ENCODE peak calls at places on chromosome 13, in seven cellular contexts. One of them, this sample, is unnamed.

GRCh38 chr13:105165449-105166125 is 1369.9 kb downstream of the EFNB2 start:
- DNase-seq in GM13976: no peak
- DNase-seq in CD8-positive, alpha-beta T cell: no peak
- DNase-seq in lung: peak
- DNase-seq in keratinocyte: no peak
- DNase-seq in foreskin fibroblast: no peak
- DNase-seq in IMR-90: no peak
- DNase-seq in this sample: no peak

GRCh38 chr13:73177017-73177416 is 118.2 kb downstream of the KLF5 start:
- DNase-seq in CD8-positive, alpha-beta T cell: no peak
- DNase-seq in GM13976: no peak
- DNase-seq in IMR-90: no peak
- DNase-seq in lung: no peak
- DNase-seq in keratinocyte: no peak
- DNase-seq in foreskin fibroblast: no peak
- DNase-seq in this sample: no peak

GRCh38 chr13:109397285-109397684 is 389.1 kb downstream of the IRS2 start:
- DNase-seq in GM13976: no peak
- DNase-seq in IMR-90: no peak
- DNase-seq in lung: no peak
- DNase-seq in foreskin fibroblast: no peak
- DNase-seq in CD8-positive, alpha-beta T cell: no peak
- DNase-seq in keratinocyte: no peak
- DNase-seq in this sample: no peak

GRCh38 chr13:102355251-102355650 is 46.6 kb downstream of the FGF14 start:
- DNase-seq in CD8-positive, alpha-beta T cell: no peak
- DNase-seq in IMR-90: no peak
- DNase-seq in lung: no peak
- DNase-seq in keratinocyte: no peak
- DNase-seq in GM13976: no peak
- DNase-seq in foreskin fibroblast: no peak
- DNase-seq in this sample: no peak

GRCh38 chr13:48828962-48829405 is 146.7 kb upstream of the FNDC3A start:
- DNase-seq in GM13976: no peak
- DNase-seq in keratinocyte: no peak
- DNase-seq in foreskin fibroblast: no peak
- DNase-seq in lung: no peak
- DNase-seq in IMR-90: peak
- DNase-seq in CD8-positive, alpha-beta T cell: no peak
- DNase-seq in this sample: no peak

GRCh38 chr13:87255394-87255793 is 415.8 kb upstream of the SLITRK5 start:
- DNase-seq in keratinocyte: no peak
- DNase-seq in foreskin fibroblast: no peak
- DNase-seq in IMR-90: no peak
- DNase-seq in GM13976: no peak
- DNase-seq in lung: no peak
- DNase-seq in CD8-positive, alpha-beta T cell: no peak
- DNase-seq in this sample: no peak

GRCh38 chr13:27524981-27525975 is 74.9 kb upstream of the MTIF3 start:
- DNase-seq in lung: no peak
- DNase-seq in CD8-positive, alpha-beta T cell: no peak
- DNase-seq in foreskin fibroblast: no peak
- DNase-seq in keratinocyte: no peak
- DNase-seq in GM13976: no peak
- DNase-seq in IMR-90: no peak
- DNase-seq in this sample: no peak

GRCh38 chr13:51311957-51312520 is 27.5 kb upstream of the SERPINE3 start:
- DNase-seq in lung: no peak
- DNase-seq in IMR-90: no peak
- DNase-seq in CD8-positive, alpha-beta T cell: no peak
- DNase-seq in foreskin fibroblast: no peak
- DNase-seq in GM13976: no peak
- DNase-seq in keratinocyte: no peak
- DNase-seq in this sample: no peak

GRCh38 chr13:110237895-110238294 is 69.1 kb downstream of the COL4A1 start:
- DNase-seq in keratinocyte: no peak
- DNase-seq in IMR-90: no peak
- DNase-seq in lung: no peak
- DNase-seq in GM13976: no peak
- DNase-seq in CD8-positive, alpha-beta T cell: no peak
- DNase-seq in foreskin fibroblast: no peak
- DNase-seq in this sample: no peak

GRCh38 chr13:54682184-54682583 is 1653.6 kb downstream of the OLFM4 start:
- DNase-seq in IMR-90: no peak
- DNase-seq in keratinocyte: no peak
- DNase-seq in GM13976: no peak
- DNase-seq in lung: no peak
- DNase-seq in foreskin fibroblast: no peak
- DNase-seq in CD8-positive, alpha-beta T cell: no peak
- DNase-seq in this sample: no peak

GRCh38 chr13:94674609-94675348 is 37.6 kb downstream of the SOX21 start:
- DNase-seq in keratinocyte: peak
- DNase-seq in lung: peak
- DNase-seq in GM13976: peak
- DNase-seq in CD8-positive, alpha-beta T cell: peak
- DNase-seq in IMR-90: peak
- DNase-seq in foreskin fibroblast: peak
- DNase-seq in this sample: peak

GRCh38 chr13:87671824-87672603 is 843 bp downstream of the SLITRK5 start:
- DNase-seq in foreskin fibroblast: no peak
- DNase-seq in IMR-90: no peak
- DNase-seq in CD8-positive, alpha-beta T cell: no peak
- DNase-seq in GM13976: peak
- DNase-seq in keratinocyte: no peak
- DNase-seq in lung: no peak
- DNase-seq in this sample: no peak

GRCh38 chr13:106443625-106444024 is 91.8 kb downstream of the EFNB2 start:
- DNase-seq in keratinocyte: no peak
- DNase-seq in lung: no peak
- DNase-seq in IMR-90: no peak
- DNase-seq in foreskin fibroblast: no peak
- DNase-seq in GM13976: no peak
- DNase-seq in CD8-positive, alpha-beta T cell: no peak
- DNase-seq in this sample: no peak

GRCh38 chr13:80215368-80215767 is 125.6 kb downstream of the SPRY2 start:
- DNase-seq in lung: no peak
- DNase-seq in CD8-positive, alpha-beta T cell: no peak
- DNase-seq in GM13976: no peak
- DNase-seq in keratinocyte: no peak
- DNase-seq in IMR-90: peak
- DNase-seq in foreskin fibroblast: no peak
- DNase-seq in this sample: no peak

GRCh38 chr13:80214521-80214941 is 126.4 kb downstream of the SPRY2 start:
- DNase-seq in GM13976: no peak
- DNase-seq in lung: no peak
- DNase-seq in CD8-positive, alpha-beta T cell: no peak
- DNase-seq in IMR-90: peak
- DNase-seq in keratinocyte: no peak
- DNase-seq in foreskin fibroblast: peak
- DNase-seq in this sample: no peak

GRCh38 chr13:80213201-80213600 is 127.7 kb downstream of the SPRY2 start:
- DNase-seq in IMR-90: no peak
- DNase-seq in keratinocyte: no peak
- DNase-seq in foreskin fibroblast: no peak
- DNase-seq in GM13976: no peak
- DNase-seq in CD8-positive, alpha-beta T cell: no peak
- DNase-seq in lung: no peak
- DNase-seq in this sample: no peak

GRCh38 chr13:80214050-80214449 is 126.9 kb downstream of the SPRY2 start:
- DNase-seq in GM13976: no peak
- DNase-seq in foreskin fibroblast: no peak
- DNase-seq in keratinocyte: no peak
- DNase-seq in lung: no peak
- DNase-seq in IMR-90: no peak
- DNase-seq in CD8-positive, alpha-beta T cell: no peak
- DNase-seq in this sample: no peak

DNA sequence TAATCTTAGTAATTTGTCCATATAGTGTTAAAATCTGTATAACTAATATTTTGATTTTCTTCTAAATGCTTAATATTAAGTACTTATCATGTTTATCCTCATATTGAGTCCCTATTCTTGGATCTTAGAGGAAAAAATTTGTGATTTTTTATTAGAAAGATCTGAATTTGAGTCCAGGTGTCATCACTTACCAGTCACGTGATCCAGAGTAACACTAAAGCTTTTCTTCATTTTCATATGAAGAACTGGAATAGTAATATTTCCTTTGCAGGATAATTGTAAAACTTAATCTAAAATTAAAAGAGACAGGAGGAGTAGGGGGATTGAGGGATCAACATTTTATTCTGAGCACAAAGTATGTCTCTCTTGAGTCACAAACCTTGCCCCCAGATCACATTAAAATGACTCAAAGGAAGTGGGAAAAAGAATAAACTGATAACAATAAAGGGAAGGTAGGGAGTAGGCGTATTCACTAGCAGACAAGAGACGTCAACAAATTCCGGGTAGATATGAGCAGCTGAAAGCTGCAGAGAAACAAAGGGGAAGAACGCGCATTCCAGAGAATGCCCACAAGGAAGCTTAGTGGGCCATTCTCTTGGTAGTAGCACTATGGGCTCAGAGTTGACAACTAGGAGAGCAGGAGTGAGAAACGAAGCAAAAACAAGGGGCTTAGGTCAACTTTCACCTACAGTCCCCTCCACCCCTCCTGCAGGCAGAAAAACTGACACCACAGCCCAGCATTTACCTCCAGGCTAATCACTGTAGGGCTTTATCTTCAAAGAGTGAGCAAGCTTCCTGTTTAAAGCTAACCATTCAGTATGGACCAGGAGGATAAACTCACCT is 123.1 kb downstream of the SPRY2 start:
- DNase-seq in foreskin fibroblast: no peak
- DNase-seq in CD8-positive, alpha-beta T cell: no peak
- DNase-seq in IMR-90: peak
- DNase-seq in lung: no peak
- DNase-seq in GM13976: no peak
- DNase-seq in keratinocyte: no peak
- DNase-seq in this sample: no peak
- TF ChIP-seq CTCF in foreskin fibroblast: no peak
- TF ChIP-seq CTCF in CD8-positive, alpha-beta T cell: no peak
- TF ChIP-seq CTCF in IMR-90: no peak
- TF ChIP-seq CTCF in lung: no peak
- TF ChIP-seq CTCF in GM13976: no peak
- TF ChIP-seq CTCF in keratinocyte: no peak
- TF ChIP-seq CTCF in this sample: no peak

DNA sequence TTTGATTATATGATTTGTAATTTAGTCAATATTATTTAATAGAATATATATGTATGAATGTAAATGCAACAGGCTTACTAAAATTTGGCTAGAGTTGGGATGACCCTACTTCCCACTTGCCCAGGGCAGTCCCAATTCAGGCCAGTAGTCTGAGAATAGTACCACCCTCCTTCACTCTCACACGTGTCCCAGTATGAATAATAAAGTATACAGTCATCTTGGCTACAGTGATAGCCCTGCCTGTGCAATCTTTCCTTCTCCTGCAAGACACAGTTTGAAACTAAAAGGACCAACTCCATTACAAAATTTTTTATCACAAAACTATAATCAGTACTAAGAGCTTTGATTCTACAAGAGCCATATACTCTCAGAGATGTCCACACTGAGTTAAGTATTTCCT is 76.2 kb downstream of the SACS start:
- DNase-seq in GM13976: no peak
- DNase-seq in foreskin fibroblast: no peak
- DNase-seq in lung: no peak
- DNase-seq in CD8-positive, alpha-beta T cell: no peak
- DNase-seq in keratinocyte: no peak
- DNase-seq in IMR-90: no peak
- DNase-seq in this sample: no peak
- TF ChIP-seq CTCF in GM13976: no peak
- TF ChIP-seq CTCF in foreskin fibroblast: no peak
- TF ChIP-seq CTCF in lung: no peak
- TF ChIP-seq CTCF in CD8-positive, alpha-beta T cell: no peak
- TF ChIP-seq CTCF in keratinocyte: no peak
- TF ChIP-seq CTCF in IMR-90: no peak
- TF ChIP-seq CTCF in this sample: no peak

GRCh38 chr13:25762288-25762687 is 289.5 kb downstream of the SHISA2 start:
- DNase-seq in foreskin fibroblast: no peak
- DNase-seq in keratinocyte: no peak
- DNase-seq in lung: no peak
- DNase-seq in CD8-positive, alpha-beta T cell: no peak
- DNase-seq in IMR-90: no peak
- DNase-seq in GM13976: no peak
- DNase-seq in this sample: no peak
- TF ChIP-seq CTCF in foreskin fibroblast: no peak
- TF ChIP-seq CTCF in keratinocyte: no peak
- TF ChIP-seq CTCF in lung: no peak
- TF ChIP-seq CTCF in CD8-positive, alpha-beta T cell: no peak
- TF ChIP-seq CTCF in IMR-90: no peak
- TF ChIP-seq CTCF in GM13976: no peak
- TF ChIP-seq CTCF in this sample: no peak

DNA sequence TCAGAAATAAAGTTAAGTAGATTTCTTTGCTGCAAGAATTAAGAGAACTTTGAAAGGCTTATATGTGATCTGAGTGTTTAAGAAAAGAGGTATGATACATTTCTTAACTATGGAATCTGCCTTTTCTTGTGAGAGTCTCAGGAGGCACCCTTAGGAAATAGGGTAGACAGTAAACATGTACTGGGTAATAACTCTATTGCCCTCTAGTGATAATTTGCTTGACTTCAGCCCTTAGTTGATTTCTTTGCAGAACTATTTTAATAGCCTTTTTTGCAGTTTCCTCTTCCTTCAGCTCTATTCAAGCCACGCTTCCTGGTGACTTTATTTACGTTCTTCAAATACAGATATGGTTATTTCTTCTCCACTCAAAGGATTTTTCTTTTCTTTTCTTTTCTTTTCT is 37.0 kb upstream of the CCNA1 start:
- DNase-seq in lung: no peak
- DNase-seq in foreskin fibroblast: peak
- DNase-seq in GM13976: no peak
- DNase-seq in keratinocyte: no peak
- DNase-seq in CD8-positive, alpha-beta T cell: no peak
- DNase-seq in IMR-90: peak
- DNase-seq in this sample: peak
- TF ChIP-seq CTCF in lung: no peak
- TF ChIP-seq CTCF in foreskin fibroblast: peak
- TF ChIP-seq CTCF in GM13976: no peak
- TF ChIP-seq CTCF in keratinocyte: peak
- TF ChIP-seq CTCF in CD8-positive, alpha-beta T cell: no peak
- TF ChIP-seq CTCF in IMR-90: peak
- TF ChIP-seq CTCF in this sample: peak

DNA sequence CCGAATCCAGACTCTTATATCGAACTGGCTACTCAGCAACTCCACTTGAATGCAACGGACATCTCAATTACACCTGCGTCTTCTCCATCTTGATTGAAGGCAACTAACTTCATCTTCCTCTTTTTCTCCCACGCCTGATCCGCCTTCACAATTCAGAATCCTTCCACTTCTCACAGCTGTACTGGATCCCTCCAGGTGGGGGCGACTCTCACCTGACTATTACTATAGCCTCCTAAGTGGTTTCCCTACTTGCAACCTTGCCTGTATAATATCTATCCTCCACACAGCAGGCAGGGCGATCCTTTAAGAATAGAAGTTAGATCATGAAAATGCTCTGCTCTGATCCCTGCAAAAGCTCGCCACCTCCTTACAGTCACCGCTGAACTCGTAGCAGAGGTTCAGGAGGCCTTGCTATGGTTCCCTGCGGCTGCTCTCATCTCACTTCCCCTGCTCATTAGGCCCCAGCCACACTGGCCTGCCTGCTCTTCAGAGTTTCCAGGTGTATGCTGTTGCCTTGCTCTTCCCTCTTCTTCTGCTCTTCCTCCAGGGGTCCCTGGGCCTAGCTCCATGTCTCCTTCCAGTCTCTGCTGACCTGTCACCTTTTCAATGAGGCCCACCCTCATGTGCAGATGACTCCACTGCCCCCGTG is 31.9 kb downstream of the RFXAP start:
- DNase-seq in CD8-positive, alpha-beta T cell: no peak
- DNase-seq in foreskin fibroblast: no peak
- DNase-seq in IMR-90: no peak
- DNase-seq in GM13976: no peak
- DNase-seq in lung: no peak
- DNase-seq in keratinocyte: no peak
- DNase-seq in this sample: no peak
- TF ChIP-seq CTCF in CD8-positive, alpha-beta T cell: no peak
- TF ChIP-seq CTCF in foreskin fibroblast: no peak
- TF ChIP-seq CTCF in IMR-90: peak
- TF ChIP-seq CTCF in GM13976: no peak
- TF ChIP-seq CTCF in lung: no peak
- TF ChIP-seq CTCF in keratinocyte: no peak
- TF ChIP-seq CTCF in this sample: peak

This sample was measured in astrocyte of the cerebellum.